ENCODE peak calls at places on chromosomes 16 and 17, in four cellular contexts. D is KG1, E is GDM1, U is fibroblast of the conjunctiva. G is an unnamed sample.

GRCh38 chr17:11738151-11738550 is 139.9 kb downstream of the DNAH9 start:
- DNase-seq in D (no peak), E (no peak), U (no peak), G (no peak)

GRCh38 chr17:1985686-1986085 is 39.4 kb downstream of the RTN4RL1 start:
- DNase-seq in D (no peak), E (no peak), U (no peak), G (no peak)

GRCh38 chr17:207775-208174 is 26.3 kb upstream of the DOC2B start:
- DNase-seq in D (no peak), E (no peak), U (no peak), G (no peak)

GRCh38 chr16:83744521-83744981 is 63.2 kb upstream of the HSBP1 start:
- DNase-seq in D (no peak), E (no peak), U (no peak), G (peak; percentile 14)

GRCh38 chr17:65685110-65685509 is 123.7 kb upstream of the AXIN2 start:
- DNase-seq in D (no peak), E (no peak), U (no peak), G (no peak)

GRCh38 chr17:60809421-60809820 is 131.8 kb downstream of the BCAS3 start:
- DNase-seq in D (no peak), E (no peak), U (no peak), G (no peak)

GRCh38 chr17:41413353-41413752 is 11.0 kb downstream of the KRT37 start:
- DNase-seq in D (no peak), E (no peak), U (no peak), G (no peak)

GRCh38 chr16:27991876-27992275 is 71.6 kb downstream of the GSG1L start:
- DNase-seq in D (no peak), E (no peak), U (no peak), G (no peak)

GRCh38 chr17:81142301-81143199 is 22.8 kb upstream of the PVALEF start:
- DNase-seq in D (peak; percentile 20), E (peak; percentile 64), U (peak; percentile 60), G (peak; percentile 73)

GRCh38 chr17:43171761-43172487 is 910 bp downstream of the NBR1 start:
- DNase-seq in D (peak; percentile 31), E (peak; percentile 53), U (peak; percentile 84), G (peak; percentile 91)

GRCh38 chr17:10984163-10984562 is 146.3 kb upstream of the PIRT start:
- DNase-seq in D (no peak), E (no peak), U (no peak), G (no peak)

GRCh38 chr16:15635926-15636325 is 7.0 kb downstream of the MARF1 start:
- DNase-seq in D (no peak), E (no peak), U (no peak), G (no peak)

GRCh38 chr17:67637901-67638641 is 79.7 kb upstream of the NOL11 start:
- DNase-seq in D (no peak), E (no peak), U (no peak), G (no peak)

GRCh38 chr17:32933881-32934280 is 5.9 kb downstream of the TMEM98 start:
- DNase-seq in D (no peak), E (no peak), U (no peak), G (no peak)

GRCh38 chr17:51372345-51373004 is 112.1 kb downstream of the UTP18 start:
- DNase-seq in D (peak; percentile 55), E (peak; percentile 71), U (peak; percentile 1), G (peak; percentile 68)

GRCh38 chr17:16495561-16495960 is 3.6 kb upstream of the LRRC75A start:
- DNase-seq in D (no peak), E (no peak), U (no peak), G (no peak)

GRCh38 chr17:1758812-1759211 is 3.0 kb upstream of the SERPINF1 start:
- DNase-seq in D (no peak), E (no peak), U (no peak), G (no peak)

GRCh38 chr17:62827722-62828498 is 19.8 kb upstream of the MARCHF10 start:
- DNase-seq in D (no peak), E (no peak), U (no peak), G (no peak)

GRCh38 chr17:59275618-59276017 is 55.3 kb downstream of the GDPD1 start:
- DNase-seq in D (no peak), E (no peak), U (no peak), G (no peak)

GRCh38 chr16:14111713-14112538 is 40.8 kb downstream of the MRTFB start:
- DNase-seq in D (no peak), E (no peak), U (no peak), G (peak; percentile 57)

GRCh38 chr16:48057085-48057484 is 98.7 kb downstream of the ABCC12 start:
- DNase-seq in D (no peak), E (no peak), U (no peak), G (no peak)

GRCh38 chr17:66135896-66136295 is 56.0 kb downstream of the CEP112 start:
- DNase-seq in D (no peak), E (no peak), U (no peak), G (no peak)

GRCh38 chr17:7560172-7561027 is 1.3 kb upstream of the SENP3 start:
- DNase-seq in D (no peak), E (no peak), U (peak; percentile 36), G (no peak)

GRCh38 chr17:28282596-28282995 is 36.4 kb upstream of the TMEM97 start:
- DNase-seq in D (no peak), E (no peak), U (peak; percentile 55), G (no peak)

GRCh38 chr16:24577167-24577566 is 37.8 kb downstream of the RBBP6 start:
- DNase-seq in D (no peak), E (no peak), U (no peak), G (peak; percentile 36)

GRCh38 chr16:22901563-22901962 is 87.6 kb downstream of the HS3ST2 start:
- DNase-seq in D (no peak), E (no peak), U (no peak), G (no peak)

GRCh38 chr17:80619535-80620235 is 75.0 kb downstream of the RPTOR start:
- DNase-seq in D (no peak), E (no peak), U (no peak), G (no peak)